ENCODE peak calls at places on chromosomes 4 and X, in six cellular contexts. One of them, this sample, is unnamed.

GRCh38 chr4:95304898-95305297 is 243.9 kb downstream of the UNC5C start:
- DNase-seq in heart left ventricle: no peak
- DNase-seq in WTC11: no peak
- DNase-seq in fibroblast of lung: peak; percentile 94
- DNase-seq in cardiac muscle cell: peak; percentile 42
- DNase-seq in AG04449: no peak
- DNase-seq in this sample: peak; percentile 8

GRCh38 chr4:186651624-186652023 is 72.0 kb downstream of the FAT1 start:
- DNase-seq in heart left ventricle: peak; percentile 76
- DNase-seq in WTC11: no peak
- DNase-seq in fibroblast of lung: peak; percentile 76
- DNase-seq in cardiac muscle cell: peak; percentile 29
- DNase-seq in AG04449: no peak
- DNase-seq in this sample: no peak

GRCh38 chr4:91113130-91113706 is 986.0 kb downstream of the CCSER1 start:
- DNase-seq in heart left ventricle: no peak
- DNase-seq in WTC11: no peak
- DNase-seq in fibroblast of lung: peak; percentile 20
- DNase-seq in cardiac muscle cell: peak; percentile 61
- DNase-seq in AG04449: no peak
- DNase-seq in this sample: peak; percentile 39

GRCh38 chr4:153750197-153750817 is 9.5 kb downstream of the RNF175 start:
- DNase-seq in heart left ventricle: peak; percentile 56
- DNase-seq in WTC11: peak; percentile 68
- DNase-seq in fibroblast of lung: peak; percentile 62
- DNase-seq in cardiac muscle cell: peak; percentile 87
- DNase-seq in AG04449: peak; percentile 14
- DNase-seq in this sample: peak; percentile 97

GRCh38 chr4:113657834-113658233 is 103.7 kb downstream of the CAMK2D start:
- DNase-seq in heart left ventricle: no peak
- DNase-seq in WTC11: no peak
- DNase-seq in fibroblast of lung: peak; percentile 71
- DNase-seq in cardiac muscle cell: no peak
- DNase-seq in AG04449: no peak
- DNase-seq in this sample: peak; percentile 64

GRCh38 chr4:180532691-180533090 is 1710.5 kb upstream of the TENM3 start:
- DNase-seq in heart left ventricle: no peak
- DNase-seq in WTC11: peak; percentile 22
- DNase-seq in fibroblast of lung: no peak
- DNase-seq in cardiac muscle cell: no peak
- DNase-seq in AG04449: no peak
- DNase-seq in this sample: no peak

GRCh38 chrX:10014462-10015373 is 47.6 kb downstream of the CLDN34 start:
- DNase-seq in heart left ventricle: peak; percentile 89
- DNase-seq in WTC11: peak; percentile 76
- DNase-seq in fibroblast of lung: peak; percentile 85
- DNase-seq in cardiac muscle cell: peak; percentile 95
- DNase-seq in AG04449: no peak
- DNase-seq in this sample: peak; percentile 77

GRCh38 chr4:91111556-91111955 is 984.4 kb downstream of the CCSER1 start:
- DNase-seq in heart left ventricle: no peak
- DNase-seq in WTC11: no peak
- DNase-seq in fibroblast of lung: no peak
- DNase-seq in cardiac muscle cell: no peak
- DNase-seq in AG04449: no peak
- DNase-seq in this sample: no peak

GRCh38 chr4:182826391-182826790 is 90.8 kb downstream of the DCTD start:
- DNase-seq in heart left ventricle: no peak
- DNase-seq in WTC11: no peak
- DNase-seq in fibroblast of lung: no peak
- DNase-seq in cardiac muscle cell: no peak
- DNase-seq in AG04449: no peak
- DNase-seq in this sample: no peak

GRCh38 chr4:158667651-158668198 is 4.0 kb downstream of the C4orf46 start:
- DNase-seq in heart left ventricle: no peak
- DNase-seq in WTC11: peak; percentile 33
- DNase-seq in fibroblast of lung: no peak
- DNase-seq in cardiac muscle cell: peak; percentile 62
- DNase-seq in AG04449: no peak
- DNase-seq in this sample: peak; percentile 58

GRCh38 chr4:143411527-143412480 is 75.1 kb downstream of the GAB1 start:
- DNase-seq in heart left ventricle: no peak
- DNase-seq in WTC11: no peak
- DNase-seq in fibroblast of lung: peak; percentile 50
- DNase-seq in cardiac muscle cell: peak; percentile 28
- DNase-seq in AG04449: no peak
- DNase-seq in this sample: peak; percentile 27

GRCh38 chrX:40646489-40647306 is 663 bp downstream of the CXorf38 start:
- DNase-seq in heart left ventricle: peak; percentile 21
- DNase-seq in WTC11: peak; percentile 16
- DNase-seq in fibroblast of lung: peak; percentile 27
- DNase-seq in cardiac muscle cell: peak; percentile 20
- DNase-seq in AG04449: no peak
- DNase-seq in this sample: no peak

GRCh38 chrX:2708016-2708415 is 16.9 kb downstream of the CD99 start:
- DNase-seq in heart left ventricle: no peak
- DNase-seq in WTC11: no peak
- DNase-seq in fibroblast of lung: no peak
- DNase-seq in cardiac muscle cell: no peak
- DNase-seq in AG04449: no peak
- DNase-seq in this sample: peak; percentile 16

GRCh38 chr4:7323872-7324650 is 110.7 kb downstream of the PSAPL1 start:
- DNase-seq in heart left ventricle: no peak
- DNase-seq in WTC11: no peak
- DNase-seq in fibroblast of lung: no peak
- DNase-seq in cardiac muscle cell: no peak
- DNase-seq in AG04449: no peak
- DNase-seq in this sample: no peak

GRCh38 chr4:54099287-54099958 is 540 bp upstream of the GSX2 start:
- DNase-seq in heart left ventricle: no peak
- DNase-seq in WTC11: peak; percentile 36
- DNase-seq in fibroblast of lung: peak; percentile 67
- DNase-seq in cardiac muscle cell: peak; percentile 40
- DNase-seq in AG04449: no peak
- DNase-seq in this sample: no peak

DNA sequence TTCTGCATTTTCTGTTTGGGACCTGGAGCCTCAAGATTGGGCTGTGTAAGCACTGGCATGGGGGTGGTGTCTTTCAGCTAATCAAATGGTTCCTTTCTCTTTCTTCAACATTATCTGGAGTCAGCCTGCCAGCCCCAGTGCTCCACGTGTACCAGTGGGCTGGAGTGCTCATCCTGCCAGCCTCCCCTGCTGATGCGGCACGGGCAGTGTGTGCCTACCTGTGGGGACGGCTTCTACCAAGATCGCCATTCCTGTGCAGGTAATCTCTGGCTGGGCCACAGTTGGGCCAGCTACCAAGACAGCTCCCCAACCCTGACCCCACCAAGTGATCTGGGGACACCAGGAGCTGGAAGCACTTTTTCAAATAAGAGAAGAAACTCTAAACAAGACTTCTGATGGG is 229.2 kb downstream of the FRAS1 start:
- DNase-seq in heart left ventricle: no peak
- DNase-seq in WTC11: no peak
- DNase-seq in fibroblast of lung: no peak
- DNase-seq in cardiac muscle cell: no peak
- DNase-seq in AG04449: no peak
- DNase-seq in this sample: no peak
- TF ChIP-seq CTCF in heart left ventricle: no peak
- TF ChIP-seq CTCF in WTC11: no peak
- TF ChIP-seq CTCF in fibroblast of lung: no peak
- TF ChIP-seq CTCF in cardiac muscle cell: no peak
- TF ChIP-seq CTCF in AG04449: no peak
- TF ChIP-seq CTCF in this sample: no peak

DNA sequence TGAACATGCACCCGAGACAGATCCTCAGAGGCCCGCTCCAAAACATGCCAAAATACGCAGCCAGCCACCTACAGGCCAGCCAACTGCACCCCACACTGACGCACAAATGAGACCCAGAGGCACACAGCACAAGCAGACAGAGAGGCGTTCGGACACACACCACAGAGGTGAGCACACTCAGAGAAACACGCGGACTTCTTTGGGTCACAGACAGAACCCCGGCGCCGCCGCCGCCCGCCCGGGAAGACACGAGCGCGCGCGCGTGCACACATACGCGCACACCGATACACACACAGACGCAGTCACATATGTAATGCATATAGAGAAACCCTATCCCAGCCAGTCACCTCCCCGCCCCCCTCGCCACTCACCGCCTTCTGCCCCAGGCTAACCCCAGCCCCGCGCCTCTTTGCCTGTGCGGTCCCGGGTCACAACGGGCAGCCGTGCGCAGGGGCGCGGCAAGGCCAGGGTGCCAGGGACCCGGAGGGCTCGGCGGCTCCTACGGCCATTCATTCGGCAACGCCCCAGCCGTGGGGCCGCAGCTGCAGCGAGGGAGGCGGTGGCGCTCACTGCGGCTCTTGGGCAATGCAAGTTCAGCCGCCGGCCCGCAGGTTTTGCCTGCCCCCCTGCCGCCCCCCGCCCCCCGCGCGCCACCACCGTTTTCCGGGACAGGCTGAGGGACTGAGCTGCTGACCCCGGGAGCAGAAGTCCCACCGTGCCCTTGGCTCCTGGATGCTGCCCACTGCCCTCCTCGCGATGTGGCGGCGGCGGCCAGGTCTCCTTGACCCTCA is 532 bp downstream of the SEPTIN6 start:
- DNase-seq in heart left ventricle: peak; percentile 27
- DNase-seq in WTC11: peak; percentile 41
- DNase-seq in fibroblast of lung: peak; percentile 27
- DNase-seq in cardiac muscle cell: peak; percentile 54
- DNase-seq in AG04449: no peak
- DNase-seq in this sample: peak; percentile 41
- TF ChIP-seq CTCF in heart left ventricle: no peak
- TF ChIP-seq CTCF in WTC11: no peak
- TF ChIP-seq CTCF in fibroblast of lung: no peak
- TF ChIP-seq CTCF in cardiac muscle cell: no peak
- TF ChIP-seq CTCF in AG04449: peak; percentile 15
- TF ChIP-seq CTCF in this sample: no peak

GRCh38 chr4:103019319-103020124 is at the start of gene SLC9B1:
- DNase-seq in heart left ventricle: peak; percentile 95
- DNase-seq in WTC11: peak; percentile 95
- DNase-seq in fibroblast of lung: peak; percentile 99
- DNase-seq in cardiac muscle cell: peak; percentile 100
- DNase-seq in AG04449: peak; percentile 82
- DNase-seq in this sample: peak; percentile 98
- TF ChIP-seq CTCF in heart left ventricle: no peak
- TF ChIP-seq CTCF in WTC11: no peak
- TF ChIP-seq CTCF in fibroblast of lung: no peak
- TF ChIP-seq CTCF in cardiac muscle cell: no peak
- TF ChIP-seq CTCF in AG04449: no peak
- TF ChIP-seq CTCF in this sample: no peak

GRCh38 chr4:24722026-24722568 is 73.3 kb upstream of the SOD3 start:
- DNase-seq in heart left ventricle: no peak
- DNase-seq in WTC11: no peak
- DNase-seq in fibroblast of lung: no peak
- DNase-seq in cardiac muscle cell: no peak
- DNase-seq in AG04449: no peak
- DNase-seq in this sample: peak; percentile 16
- TF ChIP-seq CTCF in heart left ventricle: no peak
- TF ChIP-seq CTCF in WTC11: no peak
- TF ChIP-seq CTCF in fibroblast of lung: no peak
- TF ChIP-seq CTCF in cardiac muscle cell: no peak
- TF ChIP-seq CTCF in AG04449: no peak
- TF ChIP-seq CTCF in this sample: no peak

GRCh38 chrX:104280609-104281008 is 25.9 kb upstream of the ESX1 start:
- DNase-seq in heart left ventricle: no peak
- DNase-seq in WTC11: no peak
- DNase-seq in fibroblast of lung: no peak
- DNase-seq in cardiac muscle cell: no peak
- DNase-seq in AG04449: no peak
- DNase-seq in this sample: no peak

GRCh38 chrX:104281564-104281963 is 26.8 kb upstream of the ESX1 start:
- DNase-seq in heart left ventricle: no peak
- DNase-seq in WTC11: no peak
- DNase-seq in fibroblast of lung: no peak
- DNase-seq in cardiac muscle cell: no peak
- DNase-seq in AG04449: no peak
- DNase-seq in this sample: peak; percentile 49

GRCh38 chrX:104284407-104285000 is 29.8 kb upstream of the ESX1 start:
- DNase-seq in heart left ventricle: no peak
- DNase-seq in WTC11: no peak
- DNase-seq in fibroblast of lung: peak; percentile 73
- DNase-seq in cardiac muscle cell: no peak
- DNase-seq in AG04449: no peak
- DNase-seq in this sample: peak; percentile 38

GRCh38 chrX:104285201-104285600 is 30.5 kb upstream of the ESX1 start:
- DNase-seq in heart left ventricle: no peak
- DNase-seq in WTC11: no peak
- DNase-seq in fibroblast of lung: peak; percentile 54
- DNase-seq in cardiac muscle cell: no peak
- DNase-seq in AG04449: no peak
- DNase-seq in this sample: no peak

GRCh38 chrX:104282326-104282725 is 27.6 kb upstream of the ESX1 start:
- DNase-seq in heart left ventricle: no peak
- DNase-seq in WTC11: no peak
- DNase-seq in fibroblast of lung: no peak
- DNase-seq in cardiac muscle cell: no peak
- DNase-seq in AG04449: no peak
- DNase-seq in this sample: peak; percentile 21
- TF ChIP-seq CTCF in heart left ventricle: no peak
- TF ChIP-seq CTCF in WTC11: no peak
- TF ChIP-seq CTCF in fibroblast of lung: no peak
- TF ChIP-seq CTCF in cardiac muscle cell: no peak
- TF ChIP-seq CTCF in AG04449: no peak
- TF ChIP-seq CTCF in this sample: no peak